ENCODE peak calls at places on chromosomes 12 and 14, in four cellular contexts. One of them, this sample, is unnamed.

GRCh38 chr12:94603434-94604068 is 46.8 kb downstream of the TMCC3 start:
- DNase-seq in GM23248: peak; percentile 32
- DNase-seq in heart left ventricle: peak; percentile 36
- DNase-seq in NCI-H2081: no peak
- DNase-seq in this sample: no peak

GRCh38 chr12:124734224-124734788 is 129.4 kb downstream of the SCARB1 start:
- DNase-seq in NCI-H2081: no peak
- DNase-seq in GM23248: no peak
- DNase-seq in heart left ventricle: peak; percentile 51
- DNase-seq in this sample: peak; percentile 54

GRCh38 chr14:90483551-90483950 is 86.7 kb downstream of the CALM1 start:
- DNase-seq in NCI-H2081: peak; percentile 65
- DNase-seq in heart left ventricle: peak; percentile 61
- DNase-seq in GM23248: no peak
- DNase-seq in this sample: no peak

GRCh38 chr14:37124617-37125016 is 47.8 kb downstream of the SLC25A21 start:
- DNase-seq in heart left ventricle: no peak
- DNase-seq in GM23248: no peak
- DNase-seq in NCI-H2081: no peak
- DNase-seq in this sample: no peak

GRCh38 chr14:24607635-24608492 is 1.6 kb downstream of the GZMH start:
- DNase-seq in NCI-H2081: no peak
- DNase-seq in heart left ventricle: no peak
- DNase-seq in GM23248: no peak
- DNase-seq in this sample: no peak

GRCh38 chr12:67545298-67545697 is 103.2 kb upstream of the DYRK2 start:
- DNase-seq in NCI-H2081: no peak
- DNase-seq in GM23248: peak; percentile 10
- DNase-seq in heart left ventricle: no peak
- DNase-seq in this sample: no peak

GRCh38 chr14:75519826-75520692 is 2.2 kb upstream of the BATF start:
- DNase-seq in NCI-H2081: no peak
- DNase-seq in GM23248: peak; percentile 51
- DNase-seq in heart left ventricle: no peak
- DNase-seq in this sample: peak; percentile 59

GRCh38 chr12:43921666-43922337 is 85.9 kb downstream of the TMEM117 start:
- DNase-seq in NCI-H2081: no peak
- DNase-seq in heart left ventricle: no peak
- DNase-seq in GM23248: peak; percentile 60
- DNase-seq in this sample: peak; percentile 21

GRCh38 chr14:43649508-43649907 is 857.6 kb downstream of the FSCB start:
- DNase-seq in GM23248: no peak
- DNase-seq in heart left ventricle: no peak
- DNase-seq in NCI-H2081: no peak
- DNase-seq in this sample: no peak

GRCh38 chr14:26577711-26578110 is 20.1 kb downstream of the NOVA1 start:
- DNase-seq in NCI-H2081: no peak
- DNase-seq in GM23248: no peak
- DNase-seq in heart left ventricle: no peak
- DNase-seq in this sample: no peak

GRCh38 chr12:3196488-3196887 is 119.3 kb downstream of the TSPAN9 start:
- DNase-seq in GM23248: no peak
- DNase-seq in NCI-H2081: no peak
- DNase-seq in heart left ventricle: no peak
- DNase-seq in this sample: no peak

GRCh38 chr12:66235626-66236281 is 46.7 kb downstream of the IRAK3 start:
- DNase-seq in NCI-H2081: no peak
- DNase-seq in GM23248: peak; percentile 70
- DNase-seq in heart left ventricle: no peak
- DNase-seq in this sample: peak; percentile 41

GRCh38 chr14:69153848-69154208 is 909 bp upstream of the DCAF5 start:
- DNase-seq in GM23248: peak; percentile 71
- DNase-seq in heart left ventricle: no peak
- DNase-seq in NCI-H2081: no peak
- DNase-seq in this sample: peak; percentile 23

GRCh38 chr14:70317969-70318634 is 41.4 kb downstream of the COX16 start:
- DNase-seq in heart left ventricle: no peak
- DNase-seq in GM23248: peak; percentile 61
- DNase-seq in NCI-H2081: peak; percentile 63
- DNase-seq in this sample: peak; percentile 68

GRCh38 chr12:15772405-15773018 is 16.7 kb downstream of the EPS8 start:
- DNase-seq in GM23248: peak; percentile 55
- DNase-seq in NCI-H2081: no peak
- DNase-seq in heart left ventricle: no peak
- DNase-seq in this sample: no peak

GRCh38 chr14:86334355-86334754 is 804.4 kb downstream of the FLRT2 start:
- DNase-seq in NCI-H2081: no peak
- DNase-seq in GM23248: no peak
- DNase-seq in heart left ventricle: no peak
- DNase-seq in this sample: no peak

GRCh38 chr12:15846887-15847286 is 35.3 kb upstream of the STRAP start:
- DNase-seq in heart left ventricle: peak; percentile 42
- DNase-seq in NCI-H2081: no peak
- DNase-seq in GM23248: peak; percentile 58
- DNase-seq in this sample: peak; percentile 67

GRCh38 chr14:103526914-103527248 is 2.1 kb upstream of the TRMT61A start:
- DNase-seq in GM23248: no peak
- DNase-seq in heart left ventricle: no peak
- DNase-seq in NCI-H2081: no peak
- DNase-seq in this sample: no peak

GRCh38 chr14:94343238-94343637 is 20.1 kb upstream of the SERPINA6 start:
- DNase-seq in GM23248: no peak
- DNase-seq in heart left ventricle: no peak
- DNase-seq in NCI-H2081: no peak
- DNase-seq in this sample: no peak

GRCh38 chr12:104718581-104718980 is 239.5 kb downstream of the SLC41A2 start:
- DNase-seq in heart left ventricle: no peak
- DNase-seq in GM23248: peak; percentile 65
- DNase-seq in NCI-H2081: peak; percentile 22
- DNase-seq in this sample: peak; percentile 54

GRCh38 chr12:7322599-7322998 is 18.7 kb downstream of the ACSM4 start:
- DNase-seq in NCI-H2081: no peak
- DNase-seq in heart left ventricle: no peak
- DNase-seq in GM23248: no peak
- DNase-seq in this sample: no peak

GRCh38 chr12:85923767-85924331 is 49.8 kb downstream of the NTS start:
- DNase-seq in heart left ventricle: no peak
- DNase-seq in GM23248: peak; percentile 44
- DNase-seq in NCI-H2081: no peak
- DNase-seq in this sample: peak; percentile 54

GRCh38 chr12:48788852-48789775 is at the start of gene ADCY6:
- DNase-seq in NCI-H2081: peak; percentile 46
- DNase-seq in GM23248: peak; percentile 73
- DNase-seq in heart left ventricle: peak; percentile 88
- DNase-seq in this sample: peak; percentile 69

GRCh38 chr14:37170237-37170636 is 2.2 kb downstream of the SLC25A21 start:
- DNase-seq in NCI-H2081: no peak
- DNase-seq in GM23248: no peak
- DNase-seq in heart left ventricle: no peak
- DNase-seq in this sample: no peak

GRCh38 chr12:101068402-101068801 is 141.6 kb downstream of the SLC5A8 start:
- DNase-seq in NCI-H2081: no peak
- DNase-seq in heart left ventricle: no peak
- DNase-seq in GM23248: no peak
- DNase-seq in this sample: no peak

GRCh38 chr14:41071351-41071750 is 535.3 kb upstream of the LRFN5 start:
- DNase-seq in NCI-H2081: no peak
- DNase-seq in heart left ventricle: no peak
- DNase-seq in GM23248: no peak
- DNase-seq in this sample: no peak

GRCh38 chr12:115243933-115244628 is 560.1 kb upstream of the TBX3 start:
- DNase-seq in heart left ventricle: no peak
- DNase-seq in GM23248: no peak
- DNase-seq in NCI-H2081: no peak
- DNase-seq in this sample: no peak

GRCh38 chr14:23438130-23438893 is 2.9 kb upstream of the MYH7 start:
- DNase-seq in NCI-H2081: no peak
- DNase-seq in GM23248: no peak
- DNase-seq in heart left ventricle: peak; percentile 82
- DNase-seq in this sample: no peak

GRCh38 chr12:5395443-5396401 is 36.2 kb upstream of the NTF3 start:
- DNase-seq in heart left ventricle: no peak
- DNase-seq in NCI-H2081: peak; percentile 90
- DNase-seq in GM23248: no peak
- DNase-seq in this sample: no peak

GRCh38 chr12:46303039-46303666 is 34.3 kb upstream of the SLC38A1 start:
- DNase-seq in heart left ventricle: no peak
- DNase-seq in NCI-H2081: peak; percentile 7
- DNase-seq in GM23248: peak; percentile 53
- DNase-seq in this sample: peak; percentile 41

GRCh38 chr12:16454481-16454880 is 107.0 kb downstream of the MGST1 start:
- DNase-seq in GM23248: peak; percentile 7
- DNase-seq in NCI-H2081: no peak
- DNase-seq in heart left ventricle: no peak
- DNase-seq in this sample: peak; percentile 57

GRCh38 chr12:110403146-110403974 is at the start of gene ANAPC7:
- DNase-seq in heart left ventricle: peak; percentile 91
- DNase-seq in NCI-H2081: peak; percentile 84
- DNase-seq in GM23248: peak; percentile 97
- DNase-seq in this sample: peak; percentile 90

GRCh38 chr12:43277630-43278267 is 274.3 kb downstream of the ADAMTS20 start:
- DNase-seq in NCI-H2081: no peak
- DNase-seq in heart left ventricle: no peak
- DNase-seq in GM23248: peak; percentile 83
- DNase-seq in this sample: peak; percentile 86

GRCh38 chr14:92759300-92759678 is 10.9 kb upstream of the LGMN start:
- DNase-seq in NCI-H2081: no peak
- DNase-seq in GM23248: peak; percentile 43
- DNase-seq in heart left ventricle: no peak
- DNase-seq in this sample: peak; percentile 37

GRCh38 chr14:23639891-23640523 is 3.8 kb downstream of the DHRS2 start:
- DNase-seq in heart left ventricle: no peak
- DNase-seq in NCI-H2081: no peak
- DNase-seq in GM23248: peak; percentile 18
- DNase-seq in this sample: no peak

GRCh38 chr12:109706747-109707469 is 6.7 kb upstream of the FAM222A start:
- DNase-seq in heart left ventricle: no peak
- DNase-seq in GM23248: no peak
- DNase-seq in NCI-H2081: peak; percentile 23
- DNase-seq in this sample: no peak

GRCh38 chr12:110684322-110684836 is 4.5 kb downstream of the HVCN1 start:
- DNase-seq in NCI-H2081: no peak
- DNase-seq in heart left ventricle: no peak
- DNase-seq in GM23248: no peak
- DNase-seq in this sample: peak; percentile 34

This sample was measured in iris pigment epithelial cell.